ENCODE peak calls at places on chromosomes 16 and 17, in nine cellular contexts. P is CD4-positive, alpha-beta memory T cell; W is tibial nerve; Y is sigmoid colon; J is pancreas; B is stomach; N is left ventricle myocardium inferior; K is CD8-positive, alpha-beta T cell; C is neural progenitor cell. M is an unnamed sample.

GRCh38 chr17:72760368-72760767 is 332.1 kb downstream of the SLC39A11 start:
- DNase-seq in Y (no peak), B (no peak), P (no peak), W (no peak), K (no peak), C (no peak), J (no peak), N (no peak), M (no peak)

GRCh38 chr17:79631640-79632431 is 21.0 kb upstream of the RBFOX3 start:
- DNase-seq in W (no peak), P (no peak), K (no peak), N (peak; percentile 7), J (no peak), Y (peak; percentile 46), B (peak; percentile 17), C (no peak), M (no peak)

GRCh38 chr17:65430209-65430833 is 131.1 kb downstream of the AXIN2 start:
- DNase-seq in J (no peak), Y (no peak), P (peak; percentile 11), W (no peak), B (no peak), N (peak; percentile 17), K (no peak), C (no peak), M (no peak)

GRCh38 chr16:1202274-1202673 is 22.8 kb downstream of the TPSG1 start:
- DNase-seq in C (no peak), B (no peak), K (no peak), P (no peak), N (no peak), W (no peak), J (no peak), Y (no peak), M (no peak)

GRCh38 chr17:34391241-34391640 is 28.2 kb upstream of the CCL1 start:
- DNase-seq in J (no peak), B (no peak), W (no peak), Y (no peak), K (no peak), N (no peak), P (no peak), C (no peak), M (no peak)

GRCh38 chr17:30550512-30551273 is 73.5 kb downstream of the GOSR1 start:
- DNase-seq in N (no peak), C (no peak), B (peak; percentile 19), J (no peak), Y (no peak), K (no peak), W (no peak), P (no peak), M (no peak)

GRCh38 chr17:19833914-19834313 is 33.8 kb downstream of the ULK2 start:
- DNase-seq in B (no peak), N (no peak), Y (no peak), K (no peak), W (no peak), P (no peak), J (no peak), C (no peak), M (no peak)

GRCh38 chr17:51347851-51348584 is 87.7 kb downstream of the UTP18 start:
- DNase-seq in J (no peak), K (no peak), B (no peak), C (no peak), W (no peak), Y (no peak), N (no peak), P (no peak), M (no peak)

GRCh38 chr16:75244844-75245758 is 6.3 kb downstream of the BCAR1 start:
- DNase-seq in P (no peak), N (peak; percentile 84), J (peak; percentile 98), B (peak; percentile 94), W (no peak), Y (peak; percentile 97), C (peak; percentile 57), K (no peak), M (peak; percentile 96)

GRCh38 chr16:75248142-75248535 is 3.3 kb downstream of the BCAR1 start:
- DNase-seq in W (no peak), P (no peak), B (peak; percentile 68), K (no peak), J (no peak), C (no peak), Y (no peak), N (peak; percentile 49), M (no peak)

GRCh38 chr16:75247249-75247648 is 4.2 kb downstream of the BCAR1 start:
- DNase-seq in J (peak; percentile 74), C (no peak), P (no peak), W (no peak), K (no peak), B (no peak), N (peak; percentile 20), Y (no peak), M (no peak)

GRCh38 chr16:75248536-75249380 is 2.7 kb downstream of the BCAR1 start:
- DNase-seq in B (no peak), C (no peak), J (peak; percentile 75), K (no peak), N (no peak), Y (no peak), W (no peak), P (no peak), M (no peak)

DNA sequence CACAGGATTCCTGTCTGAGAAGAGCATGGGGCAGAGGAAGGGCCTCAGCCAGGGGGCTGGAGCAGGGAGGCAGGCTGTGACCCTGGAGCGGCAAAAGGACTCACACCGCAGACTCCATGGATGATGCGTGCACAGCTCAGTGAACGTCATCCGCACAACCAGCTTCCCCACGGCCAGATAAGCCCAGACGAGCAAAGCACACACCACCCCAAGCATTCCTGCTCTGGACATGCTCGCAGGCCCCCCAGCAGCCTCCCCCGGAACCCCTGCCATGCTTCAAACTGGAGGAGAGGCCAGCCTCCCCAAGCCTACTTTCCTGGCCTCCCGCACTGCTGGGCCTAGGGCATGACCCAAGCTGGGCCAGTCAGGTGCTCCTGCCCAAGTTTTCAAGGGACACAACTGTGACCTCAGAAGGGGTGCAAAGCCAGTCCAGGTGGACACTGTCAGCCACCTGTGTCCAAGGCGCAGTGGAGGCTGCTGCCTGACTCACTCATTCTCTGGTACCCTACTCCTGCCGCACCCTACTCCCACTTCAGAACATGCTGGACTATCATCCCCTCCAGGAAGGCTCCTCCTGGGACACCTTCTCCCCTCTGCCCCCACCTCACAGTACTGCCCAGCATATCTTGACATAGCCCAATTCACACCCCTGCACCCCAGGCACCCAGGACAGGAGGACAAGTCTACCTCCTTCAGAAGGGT is 4.8 kb downstream of the BCAR1 start:
- DNase-seq in P (no peak), Y (no peak), B (no peak), J (peak; percentile 55), K (no peak), N (no peak), W (no peak), C (no peak), M (no peak)
- H3K4me1 ChIP-seq in P (peaks cover 7% of the 10 kb centered on the region), Y (peaks cover 82% of the 10 kb centered on the region), B (peaks cover 86% of the 10 kb centered on the region), J (peaks cover 48% of the 10 kb centered on the region), K (peaks cover 6% of the 10 kb centered on the region), N (peaks cover 97% of the 10 kb centered on the region), W (peaks cover 80% of the 10 kb centered on the region), C (peaks cover 34% of the 10 kb centered on the region), M (peaks cover 69% of the 10 kb centered on the region)

GRCh38 chr17:81391268-81391963 is 3.8 kb upstream of the BAHCC1 start:
- DNase-seq in J (peak; percentile 88), W (no peak), P (no peak), N (no peak), B (no peak), Y (no peak), K (no peak), C (no peak), M (peak; percentile 34)
- H3K4me1 ChIP-seq in J (peaks cover 30% of the 10 kb centered on the region), W (peaks cover 51% of the 10 kb centered on the region), P (peaks cover 35% of the 10 kb centered on the region), N (peaks cover 93% of the 10 kb centered on the region), B (peaks cover 76% of the 10 kb centered on the region), Y (peaks cover 58% of the 10 kb centered on the region), K (peaks cover 30% of the 10 kb centered on the region), C (peaks cover 60% of the 10 kb centered on the region), M (peaks cover 45% of the 10 kb centered on the region)

DNA sequence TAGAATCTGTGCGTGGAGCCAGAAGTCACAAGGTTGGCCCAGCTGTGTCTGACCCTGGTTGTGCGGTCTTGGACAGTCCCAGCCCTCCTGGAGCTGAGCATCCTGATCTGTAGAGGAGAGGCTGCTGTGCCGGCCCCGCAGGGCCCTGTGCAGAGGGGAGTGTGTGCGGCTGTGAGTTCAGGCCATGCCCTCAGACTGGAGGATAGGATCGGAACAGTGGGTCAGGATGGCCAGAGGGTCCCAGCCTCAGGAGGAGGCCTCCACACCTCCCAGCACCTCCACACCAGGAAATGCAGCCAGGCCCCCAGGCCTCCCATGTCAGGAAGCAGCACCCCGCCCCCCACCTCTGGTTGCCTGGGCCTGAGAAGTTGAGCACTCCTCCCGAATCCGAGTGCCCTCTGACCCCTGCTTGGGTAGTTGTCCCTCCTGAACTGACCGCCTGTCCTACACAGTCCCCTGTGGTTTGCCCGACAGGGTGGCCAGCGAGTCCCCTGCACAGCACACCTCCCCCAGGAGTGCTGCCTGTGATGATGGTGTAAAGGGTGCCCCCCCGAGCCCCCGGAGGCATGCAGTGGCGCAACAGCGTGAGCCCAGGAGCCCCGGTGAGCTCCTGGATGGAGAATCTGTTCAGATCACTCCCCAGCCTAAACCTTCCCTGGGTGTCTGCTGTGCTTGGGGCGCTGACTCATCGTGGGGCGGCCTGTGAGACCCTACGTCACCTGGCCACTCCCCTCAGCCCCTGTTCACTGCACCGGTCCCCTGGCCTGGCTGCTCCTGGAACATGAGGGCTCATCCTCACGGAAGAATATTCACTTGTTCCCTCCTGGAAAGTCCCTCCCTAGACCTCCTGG is 285.2 kb downstream of the SEC14L1 start:
- DNase-seq in Y (peak; percentile 98), C (peak; percentile 34), B (no peak), W (no peak), N (no peak), K (no peak), J (peak; percentile 64), P (no peak), M (no peak)
- H3K4me1 ChIP-seq in Y (peaks cover 96% of the 10 kb centered on the region), C (peaks cover 47% of the 10 kb centered on the region), B (peaks cover 100% of the 10 kb centered on the region), W (peaks cover 95% of the 10 kb centered on the region), N (peaks cover 100% of the 10 kb centered on the region), K (peaks cover 77% of the 10 kb centered on the region), J (no peaks in the 10 kb centered on the region), P (peaks cover 98% of the 10 kb centered on the region), M (peaks cover 79% of the 10 kb centered on the region)

GRCh38 chr17:968812-969766 is 10.5 kb downstream of the NXN start:
- DNase-seq in C (no peak), J (no peak), N (no peak), Y (no peak), W (no peak), K (no peak), B (no peak), P (no peak), M (no peak)

GRCh38 chr17:964881-965280 is 14.7 kb downstream of the NXN start:
- DNase-seq in J (no peak), Y (no peak), C (peak; percentile 66), B (no peak), N (no peak), W (no peak), K (no peak), P (no peak), M (no peak)

GRCh38 chr17:965311-965989 is 14.1 kb downstream of the NXN start:
- DNase-seq in Y (no peak), W (no peak), P (no peak), B (no peak), C (no peak), N (no peak), J (no peak), K (no peak), M (no peak)

GRCh38 chr17:969767-970387 is 9.7 kb downstream of the NXN start:
- DNase-seq in B (no peak), K (no peak), Y (peak; percentile 89), P (no peak), J (no peak), N (no peak), C (peak; percentile 12), W (no peak), M (no peak)

DNA sequence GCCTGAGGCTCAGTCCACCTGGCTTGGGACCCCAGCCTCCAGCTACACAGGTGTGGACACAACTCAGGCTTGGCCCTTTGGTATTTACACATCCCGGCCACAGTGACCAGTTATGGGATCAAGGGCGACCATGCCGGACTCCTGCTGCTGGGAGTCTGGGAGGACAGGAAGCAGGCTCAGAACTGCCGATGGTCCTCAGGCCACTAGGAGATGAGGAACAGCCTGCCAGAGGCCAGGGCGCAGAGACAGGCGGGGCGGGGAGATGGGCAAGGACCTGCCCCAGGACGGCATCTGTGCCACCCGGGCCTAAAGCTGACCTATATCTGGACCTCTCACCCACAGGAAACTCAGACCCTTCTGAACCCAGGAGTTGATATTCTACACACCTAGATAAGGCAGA is 12.5 kb downstream of the NXN start:
- DNase-seq in C (no peak), N (no peak), J (no peak), P (no peak), W (no peak), B (no peak), Y (no peak), K (no peak), M (no peak)
- H3K4me1 ChIP-seq in C (peaks cover 45% of the 10 kb centered on the region), N (peaks cover 9% of the 10 kb centered on the region), J (no peaks in the 10 kb centered on the region), P (no peaks in the 10 kb centered on the region), W (no peaks in the 10 kb centered on the region), B (peaks cover 52% of the 10 kb centered on the region), Y (peaks cover 81% of the 10 kb centered on the region), K (no peaks in the 10 kb centered on the region), M (peaks cover 40% of the 10 kb centered on the region)

M was measured in gastrocnemius medialis.